ENCODE peak calls at places on chromosomes 6 and 20, in four cellular contexts. L is GM23338, H is prostate gland, V is transverse colon. N is an unnamed sample.

GRCh38 chr6:80625405-80625804 is 518.9 kb downstream of the BCKDHB start:
- DNase-seq in V (no peak), H (no peak), L (no peak), N (no peak)

GRCh38 chr20:34220581-34220980 is 20.6 kb upstream of the ASIP start:
- DNase-seq in V (no peak), H (no peak), L (no peak), N (no peak)

GRCh38 chr6:159116343-159116742 is 52.9 kb upstream of the FNDC1 start:
- DNase-seq in V (peak; percentile 36), L (no peak), H (no peak), N (no peak)

GRCh38 chr6:23213193-23213592 is 643.8 kb downstream of the HDGFL1 start:
- DNase-seq in V (no peak), L (no peak), H (no peak), N (no peak)

GRCh38 chr6:111591370-111591900 is 14.2 kb downstream of the TRAF3IP2 start:
- DNase-seq in L (no peak), H (peak; percentile 97), V (peak; percentile 85), N (peak; percentile 97)

GRCh38 chr6:170018422-170019258 is 267.2 kb downstream of the ERMARD start:
- DNase-seq in L (no peak), H (no peak), V (no peak), N (peak; percentile 79)

GRCh38 chr20:62818592-62819493 is 2.0 kb downstream of the COL9A3 start:
- DNase-seq in V (peak; percentile 56), L (no peak), H (no peak), N (no peak)

GRCh38 chr6:149334682-149335160 is 17.2 kb downstream of the TAB2 start:
- DNase-seq in V (no peak), H (no peak), L (peak; percentile 41), N (no peak)

GRCh38 chr6:51568771-51569170 is 518.6 kb downstream of the PKHD1 start:
- DNase-seq in H (no peak), L (no peak), V (no peak), N (no peak)

GRCh38 chr6:32968770-32969684 is 633 bp downstream of the BRD2 start:
- DNase-seq in L (peak; percentile 98), V (peak; percentile 80), H (peak; percentile 70), N (peak; percentile 95)
- TF ChIP-seq POLR2AphosphoS5 in L (peak; percentile 66), V (no peak), H (no peak), N (no peak)

DNA sequence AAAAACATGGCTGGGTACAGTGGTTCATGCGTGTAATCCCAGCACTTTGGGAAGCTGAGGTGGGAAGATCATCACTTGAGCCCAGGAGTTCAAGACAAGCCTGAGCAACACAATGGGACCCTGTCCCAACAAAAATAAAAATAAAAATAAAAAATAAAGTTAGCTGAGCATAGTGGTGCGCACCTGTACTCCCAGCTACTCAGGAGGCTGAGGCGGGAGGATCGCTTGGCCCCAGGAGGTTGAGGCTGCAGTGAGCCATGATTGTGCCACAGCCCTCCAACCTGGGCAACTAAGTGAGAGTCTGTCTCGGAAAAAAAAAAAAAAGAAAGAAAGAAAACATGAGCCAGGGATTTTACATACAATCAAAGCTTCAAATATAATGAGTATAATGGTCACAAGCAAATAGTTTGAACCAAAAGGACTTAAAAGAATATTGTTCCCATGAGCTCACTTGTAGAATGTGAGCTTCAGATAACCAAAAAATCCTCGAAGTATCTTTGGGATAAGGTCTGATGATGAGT is 31.1 kb downstream of the RANBP9 start:
- DNase-seq in L (no peak), V (no peak), H (no peak), N (no peak)
- TF ChIP-seq CTCF in L (no peak), V (no peak), H (no peak), N (no peak)

GRCh38 chr6:36126553-36127458 is 3.5 kb upstream of the MAPK13 start:
- DNase-seq in H (no peak), L (no peak), V (no peak), N (no peak)
- H3K4me3 ChIP-seq in H (no peak overlapping the region), L (no peak overlapping the region), V (no peak overlapping the region), N (no peak overlapping the region)

DNA sequence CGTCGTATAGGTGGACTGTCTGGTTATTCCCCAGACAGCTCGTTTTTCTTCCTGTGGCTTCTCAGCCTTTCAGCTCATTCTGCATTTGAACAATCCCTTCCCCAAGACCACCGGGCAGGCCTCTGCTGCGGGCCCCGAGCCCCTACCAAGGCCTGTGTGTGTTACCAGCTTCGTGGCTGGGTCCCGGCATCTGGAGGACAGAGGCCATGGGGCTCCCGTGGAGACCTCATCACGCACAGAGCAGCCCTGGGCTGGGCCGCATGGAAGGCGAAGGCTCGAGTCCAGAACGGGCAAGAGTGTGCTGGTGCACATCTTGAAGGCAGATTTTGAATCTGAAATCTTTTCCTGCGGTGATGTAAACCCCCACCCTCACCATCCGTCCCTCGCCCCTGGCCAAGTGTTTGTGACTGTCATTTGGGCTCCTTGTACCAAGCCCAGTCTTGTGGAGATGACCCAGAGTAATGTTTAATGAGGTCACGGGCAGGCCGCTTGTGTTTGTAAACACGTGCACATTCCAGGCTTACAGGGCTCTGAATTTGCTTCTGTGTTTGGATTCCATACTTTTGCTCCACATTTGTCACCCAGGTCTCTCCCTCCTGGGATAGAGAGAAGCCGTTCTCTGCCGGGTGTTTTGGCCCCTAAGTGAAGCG is 119.6 kb downstream of the CDH4 start:
- DNase-seq in H (no peak), L (no peak), V (no peak), N (no peak)
- TF ChIP-seq POLR2AphosphoS5 in H (no peak), L (no peak), V (no peak), N (no peak)

GRCh38 chr20:52001999-52002666 is 189.4 kb downstream of the ZFP64 start:
- DNase-seq in L (peak; percentile 51), V (no peak), H (no peak), N (no peak)
- TF ChIP-seq CTCF in L (peak; percentile 6), V (no peak), H (no peak), N (no peak)

GRCh38 chr6:47405273-47405672 is 72.3 kb upstream of the CD2AP start:
- DNase-seq in H (no peak), V (peak; percentile 90), L (no peak), N (no peak)
- H3K4me3 ChIP-seq in H (no peak overlapping the region), V (no peak overlapping the region), L (no peak overlapping the region), N (no peak overlapping the region)

GRCh38 chr20:24948939-24949679 is at the start of gene CST7:
- DNase-seq in L (no peak), H (no peak), V (peak; percentile 63), N (peak; percentile 95)
- TF ChIP-seq POLR2AphosphoS5 in L (no peak), H (no peak), V (no peak), N (no peak)

GRCh38 chr20:58893355-58894151 is 41.0 kb downstream of the GNAS start:
- DNase-seq in L (no peak), H (no peak), V (no peak), N (no peak)

GRCh38 chr20:58891686-58892125 is 39.2 kb downstream of the GNAS start:
- DNase-seq in V (peak; percentile 36), L (peak; percentile 65), H (no peak), N (no peak)

GRCh38 chr20:58891076-58891685 is 38.7 kb downstream of the GNAS start:
- DNase-seq in L (peak; percentile 63), V (peak; percentile 86), H (peak; percentile 74), N (peak; percentile 87)

GRCh38 chr20:58892932-58893224 is 40.4 kb downstream of the GNAS start:
- DNase-seq in V (no peak), L (no peak), H (no peak), N (no peak)

DNA sequence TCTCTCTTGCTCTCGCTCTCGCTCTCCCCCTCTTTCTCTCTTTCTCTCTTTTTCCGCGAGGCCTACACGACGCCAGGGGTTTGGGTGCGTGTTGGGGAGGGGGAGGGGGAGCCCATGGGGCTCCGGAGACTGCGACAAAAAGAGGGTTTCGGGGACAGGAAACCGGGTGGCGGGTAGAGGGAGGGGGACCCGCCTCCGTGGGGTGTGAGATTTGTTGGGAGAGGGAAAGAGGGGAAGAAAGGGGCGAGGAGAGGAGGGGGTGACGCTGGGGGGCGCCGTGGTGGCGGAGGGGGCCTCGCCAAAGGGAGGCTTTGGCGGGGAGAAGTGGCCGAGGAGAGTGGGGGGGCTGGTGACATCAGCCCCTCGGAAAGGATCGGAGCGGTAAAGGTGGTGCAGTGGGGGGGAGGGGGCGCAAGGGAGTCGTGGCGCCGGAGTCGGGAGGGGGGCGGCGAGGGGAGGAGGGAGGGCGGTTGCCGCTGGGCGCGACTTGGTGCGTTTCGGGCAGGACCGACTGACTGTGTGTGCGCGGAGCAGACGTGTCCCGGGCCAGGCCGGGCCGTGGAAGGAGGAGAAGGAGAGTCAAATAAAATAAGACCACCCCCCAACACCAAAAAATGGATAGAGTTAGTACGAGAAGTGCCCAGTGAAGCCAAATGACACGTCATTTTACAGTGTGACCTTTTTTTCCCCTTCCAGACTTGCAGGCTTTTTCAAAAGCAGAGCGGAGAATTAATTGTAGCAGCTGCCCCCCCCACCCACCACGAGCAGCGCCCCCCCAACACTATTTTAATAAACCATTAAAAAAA is 39.8 kb downstream of the GNAS start:
- DNase-seq in L (peak; percentile 78), H (peak; percentile 71), V (peak; percentile 80), N (no peak)
- TF ChIP-seq CTCF in L (no peak), H (no peak), V (no peak), N (no peak)

N was measured in vagina.